ENCODE peak calls at places on chromosomes 3 and 15, in six cellular contexts. X, Q, Z, B, C and L are unnamed samples.

GRCh38 chr3:104673981-104674380 is 692.7 kb upstream of the ALCAM start:
- DNase-seq in Z (no peak), C (no peak), B (no peak), Q (no peak), X (no peak), L (peak)

GRCh38 chr15:89486726-89487050 is 9.7 kb downstream of the RHCG start:
- DNase-seq in Q (peak), Z (no peak), B (no peak), X (peak), C (no peak), L (no peak)

GRCh38 chr3:78112266-78112665 is 1072.4 kb downstream of the ROBO2 start:
- DNase-seq in Q (no peak), X (no peak), Z (no peak), B (no peak), C (no peak), L (no peak)

GRCh38 chr3:35651888-35652287 is 12.6 kb downstream of the ARPP21 start:
- DNase-seq in B (no peak), Z (no peak), X (no peak), Q (no peak), C (no peak), L (no peak)

GRCh38 chr15:57752426-57752825 is 45.9 kb downstream of the POLR2M start:
- DNase-seq in X (no peak), C (peak), Z (peak), Q (no peak), B (peak), L (no peak)

GRCh38 chr15:96073908-96074307 is 256.6 kb upstream of the NR2F2 start:
- DNase-seq in Q (no peak), C (no peak), Z (no peak), X (no peak), B (no peak), L (no peak)

GRCh38 chr15:41836713-41837454 is 1.8 kb upstream of the PLA2G4B start:
- DNase-seq in Q (no peak), X (no peak), C (no peak), Z (no peak), B (no peak), L (no peak)

GRCh38 chr3:159818399-159818798 is 170.2 kb upstream of the IL12A start:
- DNase-seq in X (no peak), Q (no peak), B (peak), C (no peak), Z (no peak), L (no peak)

GRCh38 chr3:138442433-138442832 is 8.0 kb downstream of the ESYT3 start:
- DNase-seq in C (no peak), X (no peak), Q (peak), B (no peak), Z (no peak), L (peak)

GRCh38 chr3:120450261-120450913 is 405 bp downstream of the FSTL1 start:
- DNase-seq in X (peak), C (no peak), Z (peak), Q (peak), B (peak), L (peak)

GRCh38 chr3:160185711-160186110 is 39.5 kb upstream of the C3orf80 start:
- DNase-seq in Q (no peak), B (no peak), C (no peak), X (no peak), Z (no peak), L (peak)

GRCh38 chr3:69032737-69033136 is 19.3 kb upstream of the EOGT start:
- DNase-seq in X (no peak), B (no peak), Z (no peak), C (no peak), Q (no peak), L (no peak)

GRCh38 chr15:38702178-38702912 is 137.7 kb upstream of the RASGRP1 start:
- DNase-seq in Q (peak), Z (peak), C (no peak), B (no peak), X (peak), L (peak)

GRCh38 chr15:31325432-31325975 is 1.1 kb upstream of the KLF13 start:
- DNase-seq in C (peak), B (peak), Z (peak), Q (peak), X (peak), L (peak)

GRCh38 chr3:143352031-143352623 is 232.6 kb downstream of the CHST2 start:
- DNase-seq in C (no peak), X (no peak), Z (peak), B (no peak), Q (no peak), L (no peak)

GRCh38 chr15:92883643-92884458 is 16.3 kb upstream of the CHD2 start:
- DNase-seq in Q (no peak), X (no peak), Z (no peak), B (no peak), C (no peak), L (peak)

GRCh38 chr3:169344465-169344864 is 319.0 kb downstream of the MECOM start:
- DNase-seq in Q (peak), C (no peak), B (no peak), X (no peak), Z (no peak), L (no peak)

GRCh38 chr3:144096016-144096415 is 124.4 kb downstream of the DIPK2A start:
- DNase-seq in C (no peak), Z (no peak), B (no peak), X (no peak), Q (no peak), L (no peak)

GRCh38 chr15:55897560-55898336 is 95.7 kb downstream of the NEDD4 start:
- DNase-seq in Q (peak), B (peak), X (peak), C (peak), Z (no peak), L (peak)

GRCh38 chr15:45179221-45179985 is 8.4 kb downstream of the SHF start:
- DNase-seq in Z (no peak), X (peak), C (no peak), Q (no peak), B (no peak), L (no peak)

GRCh38 chr15:89820651-89821611 is 6.3 kb upstream of the ANPEP start:
- DNase-seq in B (no peak), Q (peak), X (no peak), C (no peak), Z (no peak), L (no peak)

GRCh38 chr3:189195302-189195701 is 23.5 kb downstream of the TPRG1 start:
- DNase-seq in X (no peak), Z (no peak), C (no peak), B (no peak), Q (no peak), L (no peak)

GRCh38 chr15:66364944-66365343 is 8.5 kb upstream of the TIPIN start:
- DNase-seq in C (no peak), X (no peak), B (no peak), Q (no peak), Z (no peak), L (no peak)

GRCh38 chr15:20356444-20357138 is 185.0 kb downstream of the GOLGA6L6 start:
- DNase-seq in Z (peak), X (no peak), B (peak), Q (peak), C (no peak), L (no peak)

GRCh38 chr15:95929232-95929846 is 401.2 kb upstream of the NR2F2 start:
- DNase-seq in X (no peak), C (no peak), Q (no peak), Z (no peak), B (no peak), L (no peak)

GRCh38 chr3:124315215-124316033 is 323.5 kb upstream of the ROPN1 start:
- DNase-seq in C (no peak), X (no peak), B (no peak), Z (no peak), Q (peak), L (peak)

GRCh38 chr3:157785071-157785826 is 282.0 kb upstream of the VEPH1 start:
- DNase-seq in X (no peak), Q (peak), Z (no peak), B (no peak), C (no peak), L (peak)

GRCh38 chr3:144287001-144287400 is 315.4 kb downstream of the DIPK2A start:
- DNase-seq in Z (no peak), X (no peak), B (no peak), C (no peak), Q (no peak), L (no peak)

GRCh38 chr15:77497108-77497737 is 76.5 kb downstream of the HMG20A start:
- DNase-seq in Z (no peak), C (no peak), X (no peak), Q (no peak), B (peak), L (peak)

GRCh38 chr3:39962566-39962965 is 153.2 kb downstream of the MYRIP start:
- DNase-seq in B (no peak), Q (no peak), X (no peak), Z (no peak), C (no peak), L (no peak)

GRCh38 chr3:52690560-52690959 is 4.7 kb downstream of the GNL3 start:
- DNase-seq in X (no peak), B (no peak), Q (no peak), C (no peak), Z (no peak), L (no peak)

GRCh38 chr15:48940508-48940907 is 23.2 kb downstream of the SHC4 start:
- DNase-seq in Q (peak), Z (no peak), X (no peak), B (no peak), C (no peak), L (peak)

GRCh38 chr3:117761992-117762944 is 1052.7 kb downstream of the TUSC7 start:
- DNase-seq in B (no peak), C (no peak), Q (no peak), X (no peak), Z (no peak), L (peak)

GRCh38 chr3:138479355-138479964 is 45.0 kb downstream of the ESYT3 start:
- DNase-seq in X (peak), Q (peak), B (no peak), C (no peak), Z (no peak), L (peak)

GRCh38 chr3:53773586-53774368 is 72.4 kb downstream of the CHDH start:
- DNase-seq in X (no peak), B (no peak), C (no peak), Q (no peak), Z (no peak), L (peak)

GRCh38 chr3:192917508-192918274 is at the start of gene MB21D2:
- DNase-seq in Q (peak), B (peak), X (peak), C (peak), Z (peak), L (peak)

GRCh38 chr3:124168271-124168670 is 176.3 kb upstream of the ROPN1 start:
- DNase-seq in Q (no peak), Z (no peak), X (no peak), C (no peak), B (peak), L (no peak)

GRCh38 chr15:73175382-73175781 is 123.1 kb downstream of the NEO1 start:
- DNase-seq in C (no peak), Z (no peak), X (no peak), B (no peak), Q (no peak), L (no peak)

GRCh38 chr3:156160653-156161052 is 40.3 kb downstream of the KCNAB1 start:
- DNase-seq in Q (no peak), X (no peak), C (no peak), B (no peak), Z (no peak), L (no peak)
- H3K27ac ChIP-seq in Q (no peak), X (no peak), C (no peak), B (no peak), Z (no peak), L (peak)

GRCh38 chr15:85097706-85098105 is 116.0 kb downstream of the PDE8A start:
- DNase-seq in C (no peak), X (no peak), B (no peak), Z (no peak), Q (peak), L (peak)

GRCh38 chr15:85095566-85095965 is 113.9 kb downstream of the PDE8A start:
- DNase-seq in Z (no peak), X (no peak), B (no peak), C (no peak), Q (no peak), L (no peak)

GRCh38 chr15:85094685-85095084 is 113.0 kb downstream of the PDE8A start:
- DNase-seq in X (no peak), B (no peak), C (no peak), Q (no peak), Z (no peak), L (no peak)

GRCh38 chr15:85099195-85099803 is 117.6 kb downstream of the PDE8A start:
- DNase-seq in B (no peak), C (no peak), X (no peak), Z (no peak), Q (no peak), L (no peak)

GRCh38 chr15:85097250-85097649 is 115.6 kb downstream of the PDE8A start:
- DNase-seq in Z (no peak), X (no peak), Q (no peak), C (no peak), B (no peak), L (no peak)
- H3K27ac ChIP-seq in Z (no peak), X (no peak), Q (peak), C (no peak), B (no peak), L (peak)

DNA sequence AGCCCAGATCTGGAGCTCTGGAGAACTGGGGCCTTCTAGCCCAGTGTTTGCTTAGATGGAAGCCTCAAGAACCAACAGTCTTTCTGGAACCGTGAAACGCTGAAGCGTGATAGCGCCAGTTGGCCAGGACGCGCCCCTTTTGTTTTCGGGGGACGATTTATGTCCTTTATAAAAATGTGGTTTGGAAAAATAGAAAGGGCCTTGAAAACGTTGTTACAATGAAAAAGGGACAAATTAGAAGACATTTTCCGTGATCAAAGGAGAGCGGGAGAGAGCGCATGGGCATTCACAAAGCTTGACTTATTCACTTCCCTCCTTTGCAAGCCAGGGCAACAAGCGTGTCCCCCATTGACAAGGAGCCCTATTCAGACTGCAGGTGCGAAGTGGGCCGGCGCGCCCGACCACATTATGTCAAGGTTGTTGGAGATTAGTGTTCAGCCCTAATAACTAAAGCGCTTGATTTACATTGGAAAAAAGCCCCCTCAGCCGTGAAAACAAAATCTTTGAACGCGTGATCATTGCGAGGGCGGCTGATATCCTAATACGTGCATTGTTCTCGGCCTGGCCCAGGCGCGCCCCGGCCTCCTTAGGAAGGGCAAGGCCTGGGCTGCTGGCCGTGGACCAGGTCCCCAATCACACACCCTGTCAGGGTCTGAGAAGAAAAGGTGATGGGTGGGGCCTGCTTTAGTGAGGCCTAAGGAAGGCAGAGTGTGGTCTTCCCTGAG is 25.9 kb downstream of the ZIC4 start:
- DNase-seq in X (no peak), C (no peak), Q (no peak), B (no peak), Z (no peak), L (no peak)
- H3K27ac ChIP-seq in X (no peak), C (no peak), Q (no peak), B (no peak), Z (no peak), L (no peak)

GRCh38 chr3:171159024-171159821 is 132.7 kb upstream of the SLC2A2 start:
- DNase-seq in C (no peak), X (no peak), B (no peak), Q (no peak), Z (no peak), L (no peak)

GRCh38 chr3:171157286-171157685 is 130.8 kb upstream of the SLC2A2 start:
- DNase-seq in Q (no peak), X (no peak), Z (no peak), C (no peak), B (peak), L (no peak)

GRCh38 chr3:171157980-171158379 is 131.5 kb upstream of the SLC2A2 start:
- DNase-seq in C (no peak), Z (no peak), B (no peak), X (no peak), Q (no peak), L (no peak)

GRCh38 chr3:171155122-171155700 is 128.7 kb upstream of the SLC2A2 start:
- DNase-seq in X (no peak), Q (no peak), C (no peak), B (no peak), Z (peak), L (no peak)

DNA sequence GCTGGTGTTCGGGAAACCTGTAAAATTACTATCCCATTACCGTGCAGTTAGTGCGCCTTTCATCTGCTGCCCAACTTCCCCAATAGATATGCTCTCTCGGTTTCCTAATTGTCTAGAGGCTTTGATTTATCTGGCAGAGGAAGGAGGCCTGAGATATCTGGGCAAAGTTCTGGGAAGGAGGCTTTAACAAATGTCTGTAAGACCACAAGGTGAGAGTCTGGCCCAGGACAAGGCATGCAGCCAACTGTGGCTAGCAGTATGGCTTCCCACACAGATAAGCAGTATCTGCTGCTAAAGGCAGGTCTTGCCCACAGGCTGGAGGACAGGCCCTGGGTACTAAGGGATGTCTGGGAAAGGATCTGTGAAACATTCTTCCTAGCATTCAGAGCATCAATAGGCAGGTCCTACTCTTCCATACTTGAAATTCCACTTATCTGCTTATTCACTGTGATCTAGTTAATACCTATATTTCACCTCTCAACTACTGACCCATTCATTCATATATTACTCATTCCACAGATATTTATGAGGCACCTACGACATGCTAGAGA is 130.0 kb upstream of the SLC2A2 start:
- DNase-seq in Q (peak), Z (no peak), B (no peak), X (no peak), C (no peak), L (no peak)
- H3K27ac ChIP-seq in Q (no peak), Z (no peak), B (no peak), X (no peak), C (no peak), L (no peak)

DNA sequence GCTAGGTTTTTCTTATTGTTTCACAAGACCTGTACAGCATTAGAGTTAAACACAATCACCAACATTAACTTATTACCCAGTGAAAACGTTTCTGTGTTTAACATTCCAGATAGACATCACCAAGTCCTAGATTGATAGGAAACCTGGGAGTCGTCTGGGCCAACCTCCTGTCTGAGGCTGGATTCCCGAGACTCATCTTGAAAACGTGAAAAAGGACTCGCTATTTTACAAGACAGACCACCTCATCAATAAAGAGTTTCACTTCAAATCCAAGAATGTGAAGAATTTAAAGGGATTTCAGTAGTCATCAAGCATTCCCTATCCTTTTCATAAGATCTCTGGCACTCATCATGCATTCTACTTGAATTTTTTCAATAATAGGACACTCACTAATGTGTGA is 626.6 kb downstream of the MCTP2 start:
- DNase-seq in B (no peak), C (no peak), Q (peak), Z (no peak), X (no peak), L (no peak)
- H3K27ac ChIP-seq in B (no peak), C (no peak), Q (no peak), Z (no peak), X (no peak), L (peak)